ENCODE peak calls at places on chromosomes 12 and 14, in four cellular contexts. M, D, W and S are unnamed samples.

GRCh38 chr12:120784804-120785203 is 59.2 kb downstream of the ACADS start:
- DNase-seq in D (no peak), W (no peak), M (no peak), S (no peak)

GRCh38 chr14:68781161-68782021 is 11.5 kb downstream of the ZFP36L1 start:
- DNase-seq in W (peak), M (no peak), D (no peak), S (no peak)

GRCh38 chr14:45426685-45427282 is 173.8 kb upstream of the MIS18BP1 start:
- DNase-seq in W (peak), D (no peak), M (peak), S (no peak)

GRCh38 chr12:53231859-53232640 is at the start of gene RARG:
- DNase-seq in M (no peak), D (no peak), W (peak), S (peak)

GRCh38 chr14:67517083-67517482 is 16.0 kb upstream of the PLEKHH1 start:
- DNase-seq in M (no peak), W (no peak), D (no peak), S (no peak)

GRCh38 chr12:93441111-93441616 is 583 bp downstream of the UBE2N start:
- DNase-seq in M (no peak), W (no peak), D (no peak), S (no peak)

GRCh38 chr12:23634344-23634743 is 315.1 kb downstream of the SOX5 start:
- DNase-seq in D (no peak), M (no peak), W (no peak), S (no peak)

GRCh38 chr14:29216774-29217232 is 450.2 kb downstream of the FOXG1 start:
- DNase-seq in W (no peak), M (no peak), D (no peak), S (no peak)

GRCh38 chr12:76308866-76309265 is 39.3 kb downstream of the BBS10 start:
- DNase-seq in W (no peak), M (no peak), D (no peak), S (no peak)

GRCh38 chr12:2488131-2488530 is 306.6 kb upstream of the FKBP4 start:
- DNase-seq in M (no peak), D (no peak), W (no peak), S (no peak)

GRCh38 chr14:22263961-22264360 is 325.1 kb downstream of the DAD1 start:
- DNase-seq in D (no peak), W (no peak), M (no peak), S (no peak)

GRCh38 chr14:64610049-64610746 is 60.4 kb downstream of the PPP1R36 start:
- DNase-seq in D (no peak), W (no peak), M (no peak), S (no peak)

GRCh38 chr14:105050551-105050897 is 14.7 kb downstream of the GPR132 start:
- DNase-seq in W (peak), D (no peak), M (no peak), S (peak)

GRCh38 chr14:73173092-73173735 is 36.9 kb downstream of the PSEN1 start:
- DNase-seq in D (no peak), M (no peak), W (no peak), S (no peak)

GRCh38 chr12:85781751-85782150 is 54.5 kb downstream of the RASSF9 start:
- DNase-seq in W (no peak), D (no peak), M (no peak), S (no peak)

GRCh38 chr12:110933326-110933974 is 13.1 kb upstream of the MYL2 start:
- DNase-seq in W (no peak), D (no peak), M (no peak), S (no peak)

GRCh38 chr12:7131502-7131866 is 1.3 kb downstream of the CLSTN3 start:
- DNase-seq in D (no peak), M (no peak), W (no peak), S (no peak)

GRCh38 chr12:22312336-22312735 is 22.2 kb downstream of the ST8SIA1 start:
- DNase-seq in W (no peak), D (no peak), M (no peak), S (no peak)

GRCh38 chr12:28569698-28570411 is 379.6 kb downstream of the CCDC91 start:
- DNase-seq in M (no peak), D (no peak), W (no peak), S (no peak)

GRCh38 chr14:49206832-49207231 is 379.3 kb downstream of the RPS29 start:
- DNase-seq in D (no peak), W (no peak), M (no peak), S (no peak)

GRCh38 chr14:104805326-104805678 is 4.4 kb downstream of the ZBTB42 start:
- DNase-seq in D (no peak), W (peak), M (no peak), S (no peak)

GRCh38 chr14:71414631-71415403 is 507.6 kb downstream of the PCNX1 start:
- DNase-seq in D (no peak), M (no peak), W (no peak), S (no peak)

GRCh38 chr12:32270818-32271710 is 128.3 kb upstream of the FGD4 start:
- DNase-seq in D (no peak), M (no peak), W (no peak), S (no peak)

GRCh38 chr14:74142523-74142922 is 57.8 kb downstream of the LIN52 start:
- DNase-seq in D (no peak), W (no peak), M (no peak), S (no peak)

GRCh38 chr12:94941440-94941862 is 62.0 kb downstream of the NDUFA12 start:
- DNase-seq in W (peak), M (no peak), D (no peak), S (no peak)

GRCh38 chr12:57897296-57897974 is 43.9 kb upstream of the ATP23 start:
- DNase-seq in M (no peak), W (no peak), D (no peak), S (no peak)

GRCh38 chr12:96108321-96108720 is 72.9 kb upstream of the LTA4H start:
- DNase-seq in D (peak), W (no peak), M (no peak), S (no peak)

GRCh38 chr14:90019824-90020523 is 41.8 kb upstream of the KCNK13 start:
- DNase-seq in W (no peak), M (no peak), D (no peak), S (no peak)

DNA sequence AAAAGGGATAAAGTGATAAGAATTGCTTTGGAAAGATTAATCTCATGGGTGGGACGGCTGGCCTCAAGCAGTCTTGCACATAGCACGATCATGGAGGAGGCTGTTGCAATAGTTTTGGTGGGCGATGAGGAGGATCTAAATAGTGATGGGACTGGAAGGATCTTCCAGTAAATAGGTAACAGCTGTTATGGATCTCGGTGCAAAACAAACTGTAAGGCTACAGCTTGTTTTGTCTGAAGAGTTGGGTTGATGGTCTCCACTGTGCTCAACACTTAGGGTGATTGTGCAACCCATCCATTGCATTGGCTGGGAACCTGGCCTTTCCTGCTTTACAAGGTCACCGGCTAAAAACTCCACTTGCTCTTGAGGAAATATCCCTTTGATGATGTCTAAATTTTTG is 21.0 kb downstream of the IGF1 start:
- DNase-seq in W (no peak), M (no peak), D (no peak), S (no peak)
- TF ChIP-seq POLR2AphosphoS5 in W (no peak), M (no peak), D (no peak), S (no peak)

GRCh38 chr12:46914336-46914735 is 88.5 kb upstream of the SLC38A4 start:
- DNase-seq in M (no peak), W (no peak), D (no peak), S (no peak)

GRCh38 chr12:46918631-46919030 is 92.8 kb upstream of the SLC38A4 start:
- DNase-seq in M (no peak), D (no peak), W (no peak), S (no peak)

GRCh38 chr12:46916796-46917419 is 91.1 kb upstream of the SLC38A4 start:
- DNase-seq in W (no peak), M (no peak), D (no peak), S (no peak)

GRCh38 chr12:46915082-46915481 is 89.3 kb upstream of the SLC38A4 start:
- DNase-seq in M (no peak), W (no peak), D (no peak), S (no peak)

DNA sequence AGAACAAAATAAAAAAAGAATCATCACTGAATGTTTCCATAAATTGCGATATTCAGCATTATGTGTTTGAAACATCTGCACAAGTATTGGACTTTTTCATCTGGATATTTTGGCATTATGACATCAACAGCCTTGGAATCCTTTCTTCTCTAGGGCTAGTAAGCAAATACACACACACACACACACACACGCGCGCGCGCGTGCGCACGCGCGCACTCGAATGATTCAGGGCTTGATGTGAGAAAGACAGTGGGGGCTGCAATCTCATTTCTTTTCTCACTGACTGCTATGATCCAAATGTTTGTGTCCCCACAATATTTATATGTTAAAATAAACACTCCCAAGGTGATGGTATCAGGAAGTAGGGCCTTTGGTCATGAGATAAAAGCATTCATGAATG is 90.1 kb upstream of the SLC38A4 start:
- DNase-seq in M (no peak), D (no peak), W (no peak), S (no peak)
- TF ChIP-seq SPI1 in M (no peak), D (no peak), W (no peak), S (no peak)

DNA sequence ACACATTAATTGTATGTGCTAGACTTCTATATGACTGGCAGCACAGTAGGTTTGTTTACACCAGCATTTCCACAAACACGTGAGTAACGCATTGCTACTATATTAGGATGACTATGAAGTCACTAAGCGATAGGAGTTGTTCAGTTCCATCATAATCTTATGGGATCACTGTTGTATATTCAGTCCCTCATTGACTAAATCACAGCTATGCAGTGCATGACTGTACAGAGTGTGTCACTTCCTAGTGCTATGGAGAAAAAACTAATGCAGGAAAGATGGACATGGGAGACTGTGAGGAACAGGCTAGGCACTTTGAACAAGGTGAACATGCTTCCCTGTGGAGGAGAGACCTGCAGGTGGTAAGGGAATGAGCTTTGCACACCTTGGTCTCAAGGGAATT is 259.8 kb downstream of the NUAK1 start:
- DNase-seq in D (no peak), W (no peak), M (no peak), S (no peak)
- TF ChIP-seq POLR2AphosphoS5 in D (no peak), W (no peak), M (no peak), S (no peak)

GRCh38 chr14:20904393-20905029 is 13.3 kb downstream of the RNASE3 start:
- DNase-seq in D (peak), W (no peak), M (no peak), S (no peak)
- TF ChIP-seq SPI1 in D (no peak), W (no peak), M (no peak), S (no peak)

GRCh38 chr14:55518391-55518790 is 61.6 kb upstream of the KTN1 start:
- DNase-seq in D (peak), W (no peak), M (no peak), S (no peak)
- TF ChIP-seq POLR2AphosphoS5 in D (no peak), W (no peak), M (no peak), S (no peak)